ENCODE peak calls at places on chromosomes 4 and X, in eight cellular contexts. R is upper lobe of right lung, P is dorsolateral prefrontal cortex, Y is astrocyte of the hippocampus, J is NCI-H1105, Z is brain microvascular endothelial cell, K is NCI-H1436, C is epithelial cell of esophagus. F is an unnamed sample.

GRCh38 chr4:7371122-7371941 is 63.4 kb downstream of the PSAPL1 start:
- DNase-seq in R (no peak), P (no peak), Y (peak), J (no peak), Z (peak), K (no peak), C (no peak), F (no peak)

GRCh38 chrX:40543661-40544328 is 37.0 kb upstream of the ATP6AP2 start:
- DNase-seq in R (no peak), P (no peak), Y (peak), J (peak), Z (peak), K (peak), C (peak), F (peak)

GRCh38 chrX:2484721-2485459 is 15.9 kb downstream of the DHRSX start:
- DNase-seq in R (no peak), P (peak), Y (peak), J (no peak), Z (peak), K (no peak), C (peak), F (no peak)

GRCh38 chrX:17768997-17769396 is 31.7 kb downstream of the SCML1 start:
- DNase-seq in R (no peak), P (no peak), Y (no peak), J (no peak), Z (no peak), K (no peak), C (no peak), F (no peak)

GRCh38 chr4:102759835-102760644 is 728 bp downstream of the MANBA start:
- DNase-seq in R (no peak), P (no peak), Y (peak), J (no peak), Z (peak), K (no peak), C (peak), F (no peak)

GRCh38 chr4:75497133-75497532 is 17.1 kb downstream of the RCHY1 start:
- DNase-seq in R (no peak), P (no peak), Y (no peak), J (no peak), Z (no peak), K (no peak), C (peak), F (no peak)

GRCh38 chrX:9576059-9576458 is 111.2 kb downstream of the TBL1X start:
- DNase-seq in R (no peak), P (no peak), Y (no peak), J (no peak), Z (no peak), K (no peak), C (no peak), F (no peak)

GRCh38 chrX:134673123-134673522 is 14.9 kb upstream of the PLAC1 start:
- DNase-seq in R (no peak), P (no peak), Y (no peak), J (no peak), Z (no peak), K (no peak), C (no peak), F (no peak)

GRCh38 chrX:40005290-40006011 is 92.3 kb downstream of the BCOR start:
- DNase-seq in R (no peak), P (no peak), Y (no peak), J (no peak), Z (no peak), K (no peak), C (no peak), F (no peak)

GRCh38 chrX:44314855-44315254 is 28.6 kb downstream of the EFHC2 start:
- DNase-seq in R (no peak), P (no peak), Y (no peak), J (no peak), Z (no peak), K (no peak), C (no peak), F (no peak)

GRCh38 chr4:152715076-152715475 is 35.3 kb upstream of the TMEM154 start:
- DNase-seq in R (no peak), P (no peak), Y (no peak), J (no peak), Z (no peak), K (no peak), C (no peak), F (no peak)

GRCh38 chrX:50913520-50913919 is 3.0 kb downstream of the BMP15 start:
- DNase-seq in R (no peak), P (no peak), Y (no peak), J (no peak), Z (no peak), K (no peak), C (peak), F (no peak)

GRCh38 chr4:139593091-139593564 is 37.1 kb upstream of the SETD7 start:
- DNase-seq in R (no peak), P (no peak), Y (peak), J (no peak), Z (peak), K (no peak), C (peak), F (no peak)

GRCh38 chrX:135373357-135373756 is 48.4 kb upstream of the SMIM10L2A start:
- DNase-seq in R (no peak), P (no peak), Y (no peak), J (no peak), Z (no peak), K (no peak), C (no peak), F (no peak)